ENCODE peak calls at places on chromosomes 4 and X, in five cellular contexts. G, E, H, O and T are unnamed samples.

GRCh38 chrX:137031517-137032377 is 2.0 kb downstream of the GPR101 start:
- DNase-seq in E (no peak), G (peak), O (peak), H (peak), T (no peak)

GRCh38 chr4:16588651-16589050 is 309.8 kb downstream of the LDB2 start:
- DNase-seq in G (no peak), O (no peak), H (no peak), E (no peak), T (no peak)

GRCh38 chr4:15779789-15780188 is 1.7 kb downstream of the CD38 start:
- DNase-seq in E (no peak), O (no peak), H (no peak), G (peak), T (no peak)

GRCh38 chr4:149145803-149146202 is 669.8 kb downstream of the IQCM start:
- DNase-seq in E (no peak), H (peak), O (no peak), G (peak), T (no peak)

GRCh38 chr4:97016186-97016945 is 1126.9 kb downstream of the STPG2 start:
- DNase-seq in H (no peak), G (no peak), E (no peak), O (no peak), T (no peak)

GRCh38 chrX:20530319-20530979 is 263.7 kb upstream of the RPS6KA3 start:
- DNase-seq in G (peak), E (peak), O (peak), H (peak), T (no peak)

GRCh38 chr4:84531689-84532088 is 32.6 kb upstream of the NKX6-1 start:
- DNase-seq in H (no peak), O (no peak), E (no peak), G (peak), T (no peak)

GRCh38 chr4:90926957-90927356 is 799.8 kb downstream of the CCSER1 start:
- DNase-seq in O (no peak), G (no peak), H (no peak), E (no peak), T (no peak)

GRCh38 chr4:148926861-148927260 is 484.6 kb upstream of the NR3C2 start:
- DNase-seq in H (no peak), G (peak), E (peak), O (no peak), T (no peak)

GRCh38 chr4:124903995-124904722 is 191.6 kb upstream of the ANKRD50 start:
- DNase-seq in O (no peak), H (peak), G (peak), E (peak), T (no peak)

GRCh38 chrX:22135994-22136684 is 104.0 kb downstream of the PHEX start:
- DNase-seq in H (peak), G (peak), O (no peak), E (no peak), T (no peak)

GRCh38 chr4:31160146-31160545 is 440.0 kb downstream of the PCDH7 start:
- DNase-seq in G (no peak), E (no peak), H (no peak), O (no peak), T (no peak)

GRCh38 chr4:145213245-145213644 is 32.9 kb upstream of the OTUD4 start:
- DNase-seq in G (no peak), E (no peak), H (no peak), O (no peak), T (no peak)

GRCh38 chr4:59646082-59646481 is 1554.0 kb upstream of the ADGRL3 start:
- DNase-seq in H (no peak), G (no peak), E (no peak), O (no peak), T (no peak)

GRCh38 chrX:38634665-38635064 is 73.3 kb downstream of the TSPAN7 start:
- DNase-seq in E (no peak), G (no peak), O (no peak), H (no peak), T (no peak)

GRCh38 chrX:3592184-3592583 is 121.3 kb downstream of the PRKX start:
- DNase-seq in H (no peak), E (no peak), G (no peak), O (no peak), T (no peak)

GRCh38 chrX:65697915-65698796 is 30.7 kb downstream of the MSN start:
- DNase-seq in G (no peak), E (peak), O (peak), H (no peak), T (no peak)

GRCh38 chrX:14027031-14027430 is 2.7 kb downstream of the GEMIN8 start:
- DNase-seq in O (no peak), G (peak), H (no peak), E (peak), T (no peak)

GRCh38 chr4:41538017-41538733 is at the start of gene LIMCH1:
- DNase-seq in O (peak), E (peak), H (no peak), G (no peak), T (no peak)

GRCh38 chrX:119375561-119375960 is 23.6 kb upstream of the SLC25A43 start:
- DNase-seq in H (no peak), O (no peak), E (no peak), G (no peak), T (no peak)

GRCh38 chr4:186798951-186799659 is 75.4 kb upstream of the FAT1 start:
- DNase-seq in O (no peak), G (no peak), H (no peak), E (no peak), T (no peak)

GRCh38 chrX:30713061-30713525 is 59.9 kb downstream of the GK start:
- DNase-seq in E (peak), O (peak), G (peak), H (peak), T (peak)

GRCh38 chr4:96472103-96472867 is 632.4 kb downstream of the PDHA2 start:
- DNase-seq in H (no peak), E (no peak), O (no peak), G (peak), T (no peak)

GRCh38 chr4:95268819-95269565 is 279.8 kb downstream of the UNC5C start:
- DNase-seq in O (no peak), E (no peak), G (peak), H (no peak), T (no peak)

GRCh38 chr4:7026107-7026506 is 17.1 kb upstream of the TADA2B start:
- DNase-seq in E (no peak), O (no peak), G (no peak), H (no peak), T (no peak)

GRCh38 chrX:150887906-150888465 is 10.5 kb downstream of the CD99L2 start:
- DNase-seq in O (no peak), G (peak), E (no peak), H (no peak), T (peak)

GRCh38 chr4:137474711-137475301 is 57.5 kb downstream of the PCDH18 start:
- DNase-seq in O (no peak), H (peak), G (no peak), E (no peak), T (no peak)

GRCh38 chr4:76125816-76126215 is 22.4 kb downstream of the NUP54 start:
- DNase-seq in G (no peak), H (no peak), E (no peak), O (no peak), T (no peak)

GRCh38 chr4:27000820-27001219 is 140.2 kb downstream of the STIM2 start:
- DNase-seq in E (no peak), H (no peak), O (no peak), G (peak), T (no peak)

GRCh38 chr4:87073187-87073569 is 138.4 kb downstream of the AFF1 start:
- DNase-seq in H (no peak), E (no peak), O (no peak), G (no peak), T (no peak)

GRCh38 chrX:108036298-108036973 is 8.4 kb upstream of the VSIG1 start:
- DNase-seq in O (no peak), G (peak), E (no peak), H (peak), T (peak)

GRCh38 chr4:163810757-163811156 is 316.3 kb downstream of the TMA16 start:
- DNase-seq in H (no peak), G (peak), O (no peak), E (no peak), T (no peak)

GRCh38 chrX:72539822-72540221 is 32.8 kb downstream of the HDAC8 start:
- DNase-seq in H (no peak), O (no peak), G (no peak), E (no peak), T (no peak)

GRCh38 chr4:85222561-85222960 is 252.4 kb upstream of the ARHGAP24 start:
- DNase-seq in H (no peak), E (no peak), G (peak), O (no peak), T (no peak)

GRCh38 chr4:53098681-53099121 is 236.6 kb downstream of the RASL11B start:
- DNase-seq in O (no peak), H (peak), G (peak), E (no peak), T (peak)

GRCh38 chr4:78517050-78517652 is 34.4 kb upstream of the ANXA3 start:
- DNase-seq in O (no peak), H (peak), E (no peak), G (peak), T (no peak)

GRCh38 chr4:6439120-6439757 is 33.2 kb downstream of the PPP2R2C start:
- DNase-seq in G (no peak), H (no peak), O (no peak), E (no peak), T (no peak)

GRCh38 chr4:3436798-3437581 is 4.8 kb upstream of the HGFAC start:
- DNase-seq in E (no peak), O (no peak), H (peak), G (peak), T (no peak)

GRCh38 chr4:162201673-162202072 is 37.9 kb upstream of the FSTL5 start:
- DNase-seq in G (no peak), E (no peak), H (no peak), O (no peak), T (no peak)

GRCh38 chr4:8310306-8310705 is 40.8 kb downstream of the HTRA3 start:
- DNase-seq in O (peak), G (no peak), H (no peak), E (no peak), T (no peak)

GRCh38 chr4:8312069-8312445 is 42.5 kb downstream of the HTRA3 start:
- DNase-seq in E (no peak), O (no peak), H (no peak), G (no peak), T (no peak)

GRCh38 chr4:8308856-8309771 is 39.6 kb downstream of the HTRA3 start:
- DNase-seq in O (peak), E (peak), H (no peak), G (no peak), T (no peak)

GRCh38 chr4:8308144-8308543 is 38.6 kb downstream of the HTRA3 start:
- DNase-seq in O (peak), G (no peak), E (no peak), H (no peak), T (no peak)

DNA sequence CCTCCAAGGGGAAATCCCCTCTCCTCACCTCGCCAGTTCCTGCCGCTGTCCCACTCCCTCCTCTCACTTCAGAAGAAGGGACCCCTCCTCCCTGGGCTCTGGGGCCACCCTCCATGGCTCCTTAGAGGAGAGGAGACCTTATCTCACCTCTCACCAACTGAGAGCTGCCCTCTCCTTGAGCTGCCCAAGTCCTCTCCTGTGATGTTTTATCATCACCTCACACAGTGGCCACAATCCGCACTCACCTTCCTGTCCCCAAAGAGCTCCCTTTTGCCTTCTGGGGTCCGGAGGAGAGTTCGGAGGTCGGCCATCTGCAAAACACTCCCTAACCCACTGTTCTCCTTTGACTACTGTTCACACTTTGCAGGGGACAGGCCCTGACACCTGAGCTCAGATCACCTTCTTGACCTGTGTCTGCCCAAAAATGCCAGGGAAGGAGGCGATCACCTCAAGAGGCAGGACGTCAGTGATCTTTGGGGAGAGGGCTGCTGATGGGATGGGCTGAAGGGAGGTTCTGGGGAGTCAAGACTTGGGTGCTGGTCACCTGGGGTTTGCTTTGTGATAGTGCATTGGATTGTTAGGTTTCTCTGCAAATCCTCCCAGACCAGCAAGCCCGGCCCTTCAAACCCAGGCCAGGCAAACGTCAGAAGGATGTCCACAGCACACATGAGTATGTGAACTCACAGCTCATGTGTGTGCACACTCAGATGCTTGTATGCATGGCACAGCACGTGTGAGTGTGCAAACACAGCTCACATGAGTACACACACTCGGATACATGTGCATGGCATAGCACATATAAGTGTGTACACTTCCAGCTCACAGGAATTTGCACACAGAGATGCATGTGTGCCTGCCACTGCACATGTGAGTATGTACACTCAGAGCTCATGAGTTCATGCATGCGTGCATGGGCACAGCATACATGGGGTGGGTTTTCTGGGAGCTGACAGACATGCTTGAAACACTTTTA is 41.8 kb downstream of the HTRA3 start:
- DNase-seq in O (peak), G (no peak), H (no peak), E (no peak), T (no peak)
- H3K4me3 ChIP-seq in O (no peak), G (no peak), H (no peak), E (no peak), T (no peak)

GRCh38 chr4:4761128-4761991 is 98.1 kb upstream of the MSX1 start:
- DNase-seq in H (no peak), E (no peak), O (no peak), G (no peak), T (no peak)
- TF ChIP-seq CTCF in H (peak), E (no peak), O (no peak), G (no peak), T (no peak)

DNA sequence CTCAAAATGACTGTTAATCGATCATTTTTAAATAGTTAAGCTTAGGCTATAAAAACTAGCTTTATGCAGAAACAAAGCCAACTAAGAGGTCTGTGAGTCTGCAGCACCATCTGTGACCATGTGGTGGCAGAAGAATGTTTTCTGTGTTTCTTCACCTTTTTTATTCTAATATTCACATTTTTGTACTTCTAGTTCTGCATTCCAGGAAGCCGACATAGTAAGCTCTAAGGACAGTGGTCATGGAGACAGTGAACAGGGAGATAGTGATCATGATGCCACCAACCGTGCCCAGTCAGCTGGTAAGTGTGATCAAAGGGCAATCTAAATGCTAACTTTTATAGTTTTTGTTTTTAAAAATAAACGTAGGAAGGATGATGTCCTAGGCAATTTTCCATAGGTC is 5.6 kb downstream of the PCDH10 start:
- DNase-seq in O (no peak), G (peak), E (no peak), H (no peak), T (no peak)
- H3K4me3 ChIP-seq in O (no peak), G (no peak), E (no peak), H (no peak), T (no peak)

GRCh38 chr4:184474261-184475095 is at the start of gene IRF2:
- DNase-seq in H (peak), E (peak), O (peak), G (peak), T (peak)
- TF ChIP-seq CTCF in H (no peak), E (no peak), O (peak), G (no peak), T (peak)

GRCh38 chr4:105895324-105895608 is at the start of gene NPNT:
- DNase-seq in O (no peak), G (no peak), H (no peak), E (peak), T (no peak)

GRCh38 chr4:105896984-105897760 is 1.9 kb downstream of the NPNT start:
- DNase-seq in G (peak), H (no peak), O (no peak), E (no peak), T (no peak)

GRCh38 chr4:105895609-105896460 is 564 bp downstream of the NPNT start:
- DNase-seq in E (peak), H (no peak), O (peak), G (peak), T (no peak)

GRCh38 chr4:105894570-105895323 is 524 bp upstream of the NPNT start:
- DNase-seq in H (no peak), E (no peak), O (no peak), G (peak), T (no peak)

DNA sequence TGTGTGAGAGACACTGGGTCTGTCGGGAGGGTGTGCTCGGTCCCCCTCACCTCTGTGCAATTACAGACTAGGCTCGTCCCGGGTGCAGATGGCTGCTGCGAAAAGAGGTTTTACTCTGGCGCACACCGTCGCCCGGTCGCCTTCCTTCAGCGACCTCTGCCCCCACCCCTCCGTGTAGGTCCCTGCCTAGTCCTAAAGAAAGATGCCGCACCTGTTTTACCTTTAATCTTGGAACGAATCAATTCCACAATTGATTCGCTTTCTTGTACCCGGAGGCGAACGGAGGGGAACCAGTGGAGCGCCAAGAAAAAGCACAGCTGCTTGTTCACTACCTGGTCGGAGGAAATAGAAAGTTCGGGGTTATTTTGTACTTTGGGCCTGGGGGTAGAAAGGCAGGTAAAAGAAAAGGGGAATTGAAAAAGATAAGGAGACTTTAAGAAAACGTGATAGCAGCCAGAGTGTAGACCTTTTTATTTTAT is 1.2 kb downstream of the NPNT start:
- DNase-seq in G (no peak), E (no peak), O (no peak), H (no peak), T (no peak)
- H3K4me3 ChIP-seq in G (peak), E (peak), O (peak), H (peak), T (peak)

GRCh38 chr4:139745111-139745639 is 79.6 kb downstream of the MGST2 start:
- DNase-seq in O (no peak), G (no peak), E (no peak), H (no peak), T (no peak)
- TF ChIP-seq CTCF in O (no peak), G (no peak), E (no peak), H (no peak), T (no peak)

GRCh38 chr4:39357002-39357401 is 9.2 kb downstream of the RFC1 start:
- DNase-seq in E (no peak), H (no peak), O (no peak), G (no peak), T (no peak)
- H3K4me3 ChIP-seq in E (no peak), H (no peak), O (no peak), G (no peak), T (no peak)

GRCh38 chrX:148535639-148536038 is 35.2 kb downstream of the AFF2 start:
- DNase-seq in O (no peak), G (peak), E (no peak), H (peak), T (no peak)

DNA sequence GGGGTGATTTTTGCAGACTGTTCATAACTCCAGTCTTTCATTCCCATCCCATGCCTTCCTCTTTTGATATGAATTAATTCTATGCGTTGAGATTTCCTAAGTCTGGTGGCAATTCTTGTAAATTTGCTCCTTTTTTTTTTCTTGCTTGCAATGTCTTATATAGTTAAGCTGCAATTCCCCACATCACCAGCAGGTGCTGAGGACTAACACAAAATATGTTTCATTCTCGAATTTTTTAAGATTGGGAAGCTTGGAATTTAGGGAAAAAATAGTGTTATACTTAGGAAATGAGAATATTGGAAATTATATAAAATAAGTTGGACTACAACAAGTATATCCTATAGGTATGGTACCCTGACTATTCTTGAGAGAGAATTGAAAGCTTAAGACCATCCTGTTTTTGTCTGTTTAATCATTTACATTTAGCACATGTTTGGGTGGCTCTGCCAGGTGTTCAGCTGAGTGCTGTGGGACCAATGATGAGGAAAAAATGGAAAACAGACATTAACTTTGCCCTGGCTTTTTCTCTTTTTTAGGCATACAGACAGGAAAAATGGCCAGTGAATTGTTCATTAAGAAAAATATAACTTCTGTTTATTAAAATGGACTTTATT is 30.2 kb downstream of the AFF2 start:
- DNase-seq in G (peak), O (no peak), H (peak), E (no peak), T (peak)
- TF ChIP-seq CTCF in G (peak), O (peak), H (peak), E (peak), T (no peak)

GRCh38 chrX:19912-20571 is 261.1 kb upstream of the PLCXD1 start:
- DNase-seq in E (no peak), G (peak), O (no peak), H (peak), T (no peak)
- H3K4me3 ChIP-seq in E (peak), G (peak), O (no peak), H (peak), T (no peak)

GRCh38 chr4:102623622-102624021 is 122.5 kb downstream of the NFKB1 start:
- DNase-seq in G (peak), H (no peak), E (no peak), O (no peak), T (no peak)
- TF ChIP-seq CTCF in G (peak), H (peak), E (no peak), O (no peak), T (peak)